ENCODE peak calls at places on chromosome 2, in six cellular contexts. A, J, W, P, C and O are unnamed samples.

GRCh38 chr2:69578201-69578555 is 65.4 kb downstream of the AAK1 start:
- DNase-seq in A (no peak), J (no peak), W (no peak), P (no peak), C (no peak), O (no peak)

GRCh38 chr2:239285071-239285931 is 115.5 kb downstream of the HDAC4 start:
- DNase-seq in A (no peak), J (no peak), W (no peak), P (peak; percentile 9), C (no peak), O (no peak)

GRCh38 chr2:192741889-192742288 is 547.2 kb upstream of the TMEFF2 start:
- DNase-seq in A (peak; percentile 3), J (no peak), W (peak; percentile 18), P (no peak), C (no peak), O (no peak)

GRCh38 chr2:22855761-22856184 is 529.2 kb upstream of the KLHL29 start:
- DNase-seq in A (peak; percentile 82), J (no peak), W (no peak), P (no peak), C (no peak), O (no peak)

GRCh38 chr2:174024524-174025270 is 59.5 kb upstream of the SP3 start:
- DNase-seq in A (no peak), J (no peak), W (no peak), P (no peak), C (peak; percentile 89), O (peak; percentile 74)

GRCh38 chr2:214232266-214232665 is 178.6 kb upstream of the VWC2L start:
- DNase-seq in A (no peak), J (no peak), W (no peak), P (no peak), C (no peak), O (no peak)

GRCh38 chr2:134431837-134432437 is 178.1 kb downstream of the MGAT5 start:
- DNase-seq in A (no peak), J (no peak), W (peak; percentile 51), P (no peak), C (no peak), O (no peak)

GRCh38 chr2:134504586-134505336 is 214.0 kb downstream of the TMEM163 start:
- DNase-seq in A (no peak), J (no peak), W (no peak), P (no peak), C (no peak), O (no peak)

GRCh38 chr2:23411752-23412431 is 26.9 kb downstream of the KLHL29 start:
- DNase-seq in A (no peak), J (no peak), W (no peak), P (no peak), C (no peak), O (no peak)

GRCh38 chr2:48356701-48357322 is 173.1 kb upstream of the STON1 start:
- DNase-seq in A (peak; percentile 31), J (peak; percentile 17), W (no peak), P (no peak), C (no peak), O (no peak)

GRCh38 chr2:47903781-47904447 is 2.4 kb downstream of the FBXO11 start:
- DNase-seq in A (no peak), J (no peak), W (no peak), P (no peak), C (no peak), O (no peak)

GRCh38 chr2:186780701-186781316 is 68.2 kb downstream of the ZSWIM2 start:
- DNase-seq in A (peak; percentile 3), J (no peak), W (peak; percentile 63), P (peak; percentile 42), C (no peak), O (peak; percentile 45)

GRCh38 chr2:169670215-169670651 is 24.0 kb downstream of the CFAP210 start:
- DNase-seq in A (no peak), J (no peak), W (no peak), P (no peak), C (no peak), O (no peak)

GRCh38 chr2:15415748-15416147 is 145.4 kb downstream of the NBAS start:
- DNase-seq in A (no peak), J (no peak), W (no peak), P (no peak), C (no peak), O (no peak)

GRCh38 chr2:6724572-6725140 is 141.1 kb downstream of the CMPK2 start:
- DNase-seq in A (no peak), J (no peak), W (no peak), P (no peak), C (no peak), O (no peak)

GRCh38 chr2:239209806-239210205 is 191.0 kb downstream of the HDAC4 start:
- DNase-seq in A (no peak), J (no peak), W (no peak), P (no peak), C (no peak), O (no peak)

GRCh38 chr2:130358420-130359350 is 2.8 kb downstream of the PTPN18 start:
- DNase-seq in A (no peak), J (no peak), W (no peak), P (no peak), C (no peak), O (no peak)

GRCh38 chr2:222318026-222318711 is 19.4 kb upstream of the PAX3 start:
- DNase-seq in A (peak; percentile 84), J (peak; percentile 82), W (peak; percentile 73), P (peak; percentile 83), C (peak; percentile 78), O (peak; percentile 61)

GRCh38 chr2:160375802-160376469 is 117.7 kb downstream of the RBMS1 start:
- DNase-seq in A (no peak), J (no peak), W (peak; percentile 35), P (no peak), C (no peak), O (no peak)

GRCh38 chr2:67854103-67854502 is 208.7 kb downstream of the C1D start:
- DNase-seq in A (peak; percentile 50), J (no peak), W (no peak), P (no peak), C (no peak), O (no peak)

GRCh38 chr2:169189123-169189522 is 119.8 kb downstream of the DHRS9 start:
- DNase-seq in A (no peak), J (no peak), W (no peak), P (no peak), C (no peak), O (no peak)

GRCh38 chr2:134445116-134445515 is 191.2 kb downstream of the MGAT5 start:
- DNase-seq in A (no peak), J (no peak), W (no peak), P (no peak), C (no peak), O (no peak)

GRCh38 chr2:26812731-26813130 is 26.9 kb downstream of the CENPA start:
- DNase-seq in A (no peak), J (no peak), W (no peak), P (no peak), C (no peak), O (no peak)

GRCh38 chr2:36352024-36352398 is 3.6 kb upstream of the CRIM1 start:
- DNase-seq in A (peak; percentile 67), J (no peak), W (peak; percentile 73), P (no peak), C (no peak), O (no peak)

GRCh38 chr2:241863021-241863954 is 4.6 kb upstream of the PDCD1 start:
- DNase-seq in A (peak; percentile 27), J (no peak), W (no peak), P (no peak), C (peak; percentile 64), O (no peak)

GRCh38 chr2:215136669-215137328 is 1.6 kb downstream of the ABCA12 start:
- DNase-seq in A (no peak), J (no peak), W (no peak), P (no peak), C (no peak), O (peak; percentile 58)

GRCh38 chr2:191719261-191719660 is 41.3 kb downstream of the NABP1 start:
- DNase-seq in A (no peak), J (no peak), W (no peak), P (no peak), C (no peak), O (no peak)

GRCh38 chr2:177317443-177317842 is 52.9 kb upstream of the NFE2L2 start:
- DNase-seq in A (no peak), J (no peak), W (no peak), P (no peak), C (no peak), O (no peak)

GRCh38 chr2:202608142-202608852 is 26.5 kb upstream of the FAM117B start:
- DNase-seq in A (no peak), J (no peak), W (no peak), P (no peak), C (no peak), O (no peak)

GRCh38 chr2:28164280-28164801 is 228.3 kb upstream of the FOSL2 start:
- DNase-seq in A (peak; percentile 36), J (no peak), W (no peak), P (no peak), C (peak; percentile 30), O (no peak)

GRCh38 chr2:121350884-121351283 is 65.9 kb upstream of the TFCP2L1 start:
- DNase-seq in A (no peak), J (no peak), W (no peak), P (no peak), C (no peak), O (peak; percentile 21)

DNA sequence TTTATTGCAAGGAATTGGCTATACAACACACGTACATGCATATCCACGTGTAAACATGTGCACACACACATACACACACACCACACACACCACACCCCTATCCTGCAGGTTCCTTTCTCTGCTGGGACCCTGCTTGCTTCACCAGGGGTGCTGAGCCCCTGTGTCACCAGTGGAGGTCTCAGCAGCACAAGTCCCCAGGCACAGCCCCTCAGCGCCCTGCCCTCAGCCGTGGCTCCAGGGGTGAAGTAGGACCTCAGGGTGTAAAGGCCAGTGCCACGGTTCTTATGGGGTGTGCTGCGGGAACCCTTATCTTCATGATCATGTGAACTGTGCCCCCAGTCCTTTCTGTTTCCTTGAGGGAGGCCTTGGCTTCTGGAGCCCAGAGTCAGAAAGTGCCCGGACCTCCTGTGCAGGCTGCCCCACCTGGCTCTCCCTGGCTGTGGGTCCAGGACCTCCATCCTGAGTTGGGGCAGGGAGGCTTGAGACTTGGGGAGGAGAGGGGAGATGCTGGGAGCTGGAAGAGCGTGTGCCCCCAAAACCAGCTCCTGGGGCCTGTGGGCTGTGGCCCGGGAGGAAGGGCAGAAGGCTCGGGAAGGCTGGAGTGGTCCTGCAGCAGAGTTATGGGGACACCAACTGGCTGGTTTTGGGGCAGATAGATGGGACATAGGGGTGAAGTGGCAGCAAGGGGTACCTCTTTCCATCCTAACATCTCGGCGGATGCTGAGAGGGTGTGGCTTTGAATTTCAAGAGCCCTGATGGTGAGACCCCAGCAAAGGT is 20.3 kb upstream of the KLF11 start:
- DNase-seq in A (no peak), J (no peak), W (no peak), P (no peak), C (no peak), O (no peak)
- TF ChIP-seq CTCF in A (peak; percentile 25), J (no peak), W (peak; percentile 19), P (no peak), C (no peak), O (peak; percentile 55)

GRCh38 chr2:128734521-128735295 is 416.0 kb upstream of the HS6ST1 start:
- DNase-seq in A (peak; percentile 30), J (no peak), W (no peak), P (peak; percentile 52), C (no peak), O (no peak)
- TF ChIP-seq CTCF in A (no peak), J (no peak), W (no peak), P (no peak), C (no peak), O (peak; percentile 38)

GRCh38 chr2:65638438-65638837 is 206.0 kb upstream of the SPRED2 start:
- DNase-seq in A (peak; percentile 24), J (no peak), W (no peak), P (no peak), C (no peak), O (no peak)
- TF ChIP-seq CTCF in A (peak; percentile 37), J (peak; percentile 49), W (peak; percentile 11), P (no peak), C (no peak), O (peak; percentile 42)

GRCh38 chr2:152380261-152381055 is 45.5 kb downstream of the FMNL2 start:
- DNase-seq in A (no peak), J (no peak), W (no peak), P (no peak), C (no peak), O (no peak)
- TF ChIP-seq CTCF in A (no peak), J (no peak), W (no peak), P (no peak), C (no peak), O (no peak)